ENCODE peak calls at places on chromosomes 11 and 22, in seven cellular contexts. One of them, this sample, is unnamed.

GRCh38 chr22:37752189-37753061 is 55.3 kb upstream of the GCAT start:
- DNase-seq in activated CD8-positive, alpha-beta T cell treated with anti-CD3 and anti-CD28 coated beads, Interleukin-2, amount 10 ng/mL, durations not matched to agents 7 days and 5 days: no peak
- DNase-seq in activated T-helper 9 cell treated with anti-CD3 and anti-CD28 coated beads, Interleukin-2, amount 50 U/mL, for 16 hours: no peak
- DNase-seq in IMR-90: peak; percentile 85
- DNase-seq in activated T-cell treated with anti-CD3 and anti-CD28 coated beads for 1 hour: no peak
- DNase-seq in fibroblast of villous mesenchyme: peak; percentile 99
- DNase-seq in psoas muscle: peak; percentile 97
- DNase-seq in this sample: no peak

GRCh38 chr11:115199501-115199900 is 304.7 kb downstream of the CADM1 start:
- DNase-seq in activated T-cell treated with anti-CD3 and anti-CD28 coated beads for 1 hour: no peak
- DNase-seq in psoas muscle: no peak
- DNase-seq in activated CD8-positive, alpha-beta T cell treated with anti-CD3 and anti-CD28 coated beads, Interleukin-2, amount 10 ng/mL, durations not matched to agents 7 days and 5 days: no peak
- DNase-seq in fibroblast of villous mesenchyme: no peak
- DNase-seq in IMR-90: peak; percentile 59
- DNase-seq in activated T-helper 9 cell treated with anti-CD3 and anti-CD28 coated beads, Interleukin-2, amount 50 U/mL, for 16 hours: no peak
- DNase-seq in this sample: no peak

GRCh38 chr11:83521647-83522596 is 235.8 kb upstream of the CCDC90B start:
- DNase-seq in activated T-cell treated with anti-CD3 and anti-CD28 coated beads for 1 hour: no peak
- DNase-seq in activated T-helper 9 cell treated with anti-CD3 and anti-CD28 coated beads, Interleukin-2, amount 50 U/mL, for 16 hours: no peak
- DNase-seq in IMR-90: peak; percentile 31
- DNase-seq in activated CD8-positive, alpha-beta T cell treated with anti-CD3 and anti-CD28 coated beads, Interleukin-2, amount 10 ng/mL, durations not matched to agents 7 days and 5 days: no peak
- DNase-seq in psoas muscle: no peak
- DNase-seq in fibroblast of villous mesenchyme: peak; percentile 19
- DNase-seq in this sample: no peak

GRCh38 chr11:57885298-57886035 is 123.9 kb downstream of the CTNND1 start:
- DNase-seq in activated CD8-positive, alpha-beta T cell treated with anti-CD3 and anti-CD28 coated beads, Interleukin-2, amount 10 ng/mL, durations not matched to agents 7 days and 5 days: peak; percentile 41
- DNase-seq in activated T-helper 9 cell treated with anti-CD3 and anti-CD28 coated beads, Interleukin-2, amount 50 U/mL, for 16 hours: no peak
- DNase-seq in fibroblast of villous mesenchyme: peak; percentile 26
- DNase-seq in psoas muscle: no peak
- DNase-seq in IMR-90: peak; percentile 42
- DNase-seq in activated T-cell treated with anti-CD3 and anti-CD28 coated beads for 1 hour: no peak
- DNase-seq in this sample: no peak

GRCh38 chr11:83687787-83688186 is 401.6 kb upstream of the CCDC90B start:
- DNase-seq in activated CD8-positive, alpha-beta T cell treated with anti-CD3 and anti-CD28 coated beads, Interleukin-2, amount 10 ng/mL, durations not matched to agents 7 days and 5 days: no peak
- DNase-seq in activated T-helper 9 cell treated with anti-CD3 and anti-CD28 coated beads, Interleukin-2, amount 50 U/mL, for 16 hours: no peak
- DNase-seq in activated T-cell treated with anti-CD3 and anti-CD28 coated beads for 1 hour: no peak
- DNase-seq in psoas muscle: no peak
- DNase-seq in IMR-90: no peak
- DNase-seq in fibroblast of villous mesenchyme: no peak
- DNase-seq in this sample: no peak

GRCh38 chr11:2566223-2567025 is 121.6 kb downstream of the KCNQ1 start:
- DNase-seq in fibroblast of villous mesenchyme: peak; percentile 13
- DNase-seq in activated T-helper 9 cell treated with anti-CD3 and anti-CD28 coated beads, Interleukin-2, amount 50 U/mL, for 16 hours: no peak
- DNase-seq in psoas muscle: peak; percentile 47
- DNase-seq in activated CD8-positive, alpha-beta T cell treated with anti-CD3 and anti-CD28 coated beads, Interleukin-2, amount 10 ng/mL, durations not matched to agents 7 days and 5 days: no peak
- DNase-seq in activated T-cell treated with anti-CD3 and anti-CD28 coated beads for 1 hour: no peak
- DNase-seq in IMR-90: no peak
- DNase-seq in this sample: peak; percentile 91

GRCh38 chr11:46386674-46387073 is 4.9 kb downstream of the CHRM4 start:
- DNase-seq in psoas muscle: no peak
- DNase-seq in IMR-90: peak; percentile 51
- DNase-seq in activated T-helper 9 cell treated with anti-CD3 and anti-CD28 coated beads, Interleukin-2, amount 50 U/mL, for 16 hours: no peak
- DNase-seq in activated T-cell treated with anti-CD3 and anti-CD28 coated beads for 1 hour: no peak
- DNase-seq in fibroblast of villous mesenchyme: no peak
- DNase-seq in activated CD8-positive, alpha-beta T cell treated with anti-CD3 and anti-CD28 coated beads, Interleukin-2, amount 10 ng/mL, durations not matched to agents 7 days and 5 days: no peak
- DNase-seq in this sample: no peak

GRCh38 chr11:115645631-115646271 is 141.5 kb upstream of the CADM1 start:
- DNase-seq in activated T-cell treated with anti-CD3 and anti-CD28 coated beads for 1 hour: no peak
- DNase-seq in activated T-helper 9 cell treated with anti-CD3 and anti-CD28 coated beads, Interleukin-2, amount 50 U/mL, for 16 hours: no peak
- DNase-seq in fibroblast of villous mesenchyme: no peak
- DNase-seq in IMR-90: no peak
- DNase-seq in psoas muscle: no peak
- DNase-seq in activated CD8-positive, alpha-beta T cell treated with anti-CD3 and anti-CD28 coated beads, Interleukin-2, amount 10 ng/mL, durations not matched to agents 7 days and 5 days: no peak
- DNase-seq in this sample: no peak

GRCh38 chr11:132115454-132115853 is 745.0 kb downstream of the NTM start:
- DNase-seq in activated CD8-positive, alpha-beta T cell treated with anti-CD3 and anti-CD28 coated beads, Interleukin-2, amount 10 ng/mL, durations not matched to agents 7 days and 5 days: no peak
- DNase-seq in psoas muscle: no peak
- DNase-seq in activated T-helper 9 cell treated with anti-CD3 and anti-CD28 coated beads, Interleukin-2, amount 50 U/mL, for 16 hours: no peak
- DNase-seq in activated T-cell treated with anti-CD3 and anti-CD28 coated beads for 1 hour: no peak
- DNase-seq in IMR-90: peak; percentile 67
- DNase-seq in fibroblast of villous mesenchyme: peak; percentile 23
- DNase-seq in this sample: no peak

GRCh38 chr22:19477321-19478085 is 1.5 kb downstream of the UFD1 start:
- DNase-seq in psoas muscle: no peak
- DNase-seq in IMR-90: peak; percentile 16
- DNase-seq in activated CD8-positive, alpha-beta T cell treated with anti-CD3 and anti-CD28 coated beads, Interleukin-2, amount 10 ng/mL, durations not matched to agents 7 days and 5 days: no peak
- DNase-seq in activated T-cell treated with anti-CD3 and anti-CD28 coated beads for 1 hour: no peak
- DNase-seq in fibroblast of villous mesenchyme: no peak
- DNase-seq in activated T-helper 9 cell treated with anti-CD3 and anti-CD28 coated beads, Interleukin-2, amount 50 U/mL, for 16 hours: no peak
- DNase-seq in this sample: no peak

GRCh38 chr11:101718406-101718805 is 134.6 kb upstream of the TRPC6 start:
- DNase-seq in IMR-90: peak; percentile 89
- DNase-seq in activated T-helper 9 cell treated with anti-CD3 and anti-CD28 coated beads, Interleukin-2, amount 50 U/mL, for 16 hours: no peak
- DNase-seq in activated CD8-positive, alpha-beta T cell treated with anti-CD3 and anti-CD28 coated beads, Interleukin-2, amount 10 ng/mL, durations not matched to agents 7 days and 5 days: no peak
- DNase-seq in activated T-cell treated with anti-CD3 and anti-CD28 coated beads for 1 hour: no peak
- DNase-seq in psoas muscle: no peak
- DNase-seq in fibroblast of villous mesenchyme: peak; percentile 88
- DNase-seq in this sample: no peak

GRCh38 chr11:95584180-95584579 is 205.4 kb downstream of the FAM76B start:
- DNase-seq in activated T-cell treated with anti-CD3 and anti-CD28 coated beads for 1 hour: no peak
- DNase-seq in activated CD8-positive, alpha-beta T cell treated with anti-CD3 and anti-CD28 coated beads, Interleukin-2, amount 10 ng/mL, durations not matched to agents 7 days and 5 days: no peak
- DNase-seq in fibroblast of villous mesenchyme: peak; percentile 56
- DNase-seq in activated T-helper 9 cell treated with anti-CD3 and anti-CD28 coated beads, Interleukin-2, amount 50 U/mL, for 16 hours: no peak
- DNase-seq in IMR-90: peak; percentile 73
- DNase-seq in psoas muscle: no peak
- DNase-seq in this sample: no peak

GRCh38 chr22:22410677-22411076 is 97.9 kb downstream of the ZNF280B start:
- DNase-seq in psoas muscle: no peak
- DNase-seq in activated CD8-positive, alpha-beta T cell treated with anti-CD3 and anti-CD28 coated beads, Interleukin-2, amount 10 ng/mL, durations not matched to agents 7 days and 5 days: no peak
- DNase-seq in IMR-90: no peak
- DNase-seq in activated T-cell treated with anti-CD3 and anti-CD28 coated beads for 1 hour: no peak
- DNase-seq in activated T-helper 9 cell treated with anti-CD3 and anti-CD28 coated beads, Interleukin-2, amount 50 U/mL, for 16 hours: no peak
- DNase-seq in fibroblast of villous mesenchyme: no peak
- DNase-seq in this sample: no peak

GRCh38 chr11:120219935-120220746 is 9.3 kb downstream of the OAF start:
- DNase-seq in fibroblast of villous mesenchyme: peak; percentile 16
- DNase-seq in activated CD8-positive, alpha-beta T cell treated with anti-CD3 and anti-CD28 coated beads, Interleukin-2, amount 10 ng/mL, durations not matched to agents 7 days and 5 days: no peak
- DNase-seq in psoas muscle: no peak
- DNase-seq in IMR-90: no peak
- DNase-seq in activated T-helper 9 cell treated with anti-CD3 and anti-CD28 coated beads, Interleukin-2, amount 50 U/mL, for 16 hours: no peak
- DNase-seq in activated T-cell treated with anti-CD3 and anti-CD28 coated beads for 1 hour: no peak
- DNase-seq in this sample: no peak

GRCh38 chr11:124961972-124962609 is 8.1 kb downstream of the CCDC15 start:
- DNase-seq in activated CD8-positive, alpha-beta T cell treated with anti-CD3 and anti-CD28 coated beads, Interleukin-2, amount 10 ng/mL, durations not matched to agents 7 days and 5 days: peak; percentile 43
- DNase-seq in activated T-cell treated with anti-CD3 and anti-CD28 coated beads for 1 hour: no peak
- DNase-seq in fibroblast of villous mesenchyme: peak; percentile 83
- DNase-seq in psoas muscle: no peak
- DNase-seq in IMR-90: peak; percentile 85
- DNase-seq in activated T-helper 9 cell treated with anti-CD3 and anti-CD28 coated beads, Interleukin-2, amount 50 U/mL, for 16 hours: no peak
- DNase-seq in this sample: no peak

GRCh38 chr11:92845390-92846185 is 123.9 kb upstream of the MTNR1B start:
- DNase-seq in activated CD8-positive, alpha-beta T cell treated with anti-CD3 and anti-CD28 coated beads, Interleukin-2, amount 10 ng/mL, durations not matched to agents 7 days and 5 days: no peak
- DNase-seq in psoas muscle: no peak
- DNase-seq in IMR-90: no peak
- DNase-seq in activated T-cell treated with anti-CD3 and anti-CD28 coated beads for 1 hour: no peak
- DNase-seq in activated T-helper 9 cell treated with anti-CD3 and anti-CD28 coated beads, Interleukin-2, amount 50 U/mL, for 16 hours: no peak
- DNase-seq in fibroblast of villous mesenchyme: no peak
- DNase-seq in this sample: no peak

GRCh38 chr11:129368889-129369672 is 6.6 kb upstream of the BARX2 start:
- DNase-seq in IMR-90: no peak
- DNase-seq in activated CD8-positive, alpha-beta T cell treated with anti-CD3 and anti-CD28 coated beads, Interleukin-2, amount 10 ng/mL, durations not matched to agents 7 days and 5 days: no peak
- DNase-seq in fibroblast of villous mesenchyme: no peak
- DNase-seq in psoas muscle: no peak
- DNase-seq in activated T-cell treated with anti-CD3 and anti-CD28 coated beads for 1 hour: no peak
- DNase-seq in activated T-helper 9 cell treated with anti-CD3 and anti-CD28 coated beads, Interleukin-2, amount 50 U/mL, for 16 hours: no peak
- DNase-seq in this sample: no peak

This sample was measured in chondrocyte.